ENCODE peak calls at places on chromosomes 11 and 22, in ten cellular contexts. O, H, D, W, L, F, N, K, P and I are unnamed samples.

GRCh38 chr22:32752868-32753520 is 48.5 kb upstream of the TIMP3 start:
- DNase-seq in O (peak; percentile 10), H (no peak), D (no peak), W (no peak), L (no peak), F (no peak), N (peak; percentile 86), K (no peak), P (no peak), I (peak; percentile 74)

GRCh38 chr11:122785156-122785605 is 53.1 kb upstream of the CRTAM start:
- DNase-seq in O (no peak), H (no peak), D (no peak), W (no peak), L (no peak), F (no peak), N (no peak), K (no peak), P (no peak), I (no peak)

GRCh38 chr22:20779813-20780148 is 5.9 kb downstream of the SERPIND1 start:
- DNase-seq in O (no peak), H (no peak), D (no peak), W (no peak), L (no peak), F (no peak), N (peak; percentile 57), K (no peak), P (no peak), I (peak; percentile 55)

GRCh38 chr22:35891442-35891841 is 137.2 kb downstream of the RBFOX2 start:
- DNase-seq in O (no peak), H (no peak), D (no peak), W (no peak), L (no peak), F (no peak), N (no peak), K (no peak), P (no peak), I (no peak)

GRCh38 chr11:45885274-45885920 is at the start of gene MAPK8IP1:
- DNase-seq in O (peak; percentile 47), H (peak; percentile 56), D (peak; percentile 29), W (peak; percentile 27), L (peak; percentile 67), F (peak; percentile 33), N (no peak), K (no peak), P (no peak), I (peak; percentile 35)

GRCh38 chr11:77092382-77092781 is 10.3 kb upstream of the OMP start:
- DNase-seq in O (no peak), H (no peak), D (no peak), W (no peak), L (no peak), F (no peak), N (no peak), K (no peak), P (no peak), I (no peak)

GRCh38 chr11:75389925-75390324 is 9.4 kb upstream of the RPS3 start:
- DNase-seq in O (no peak), H (no peak), D (no peak), W (no peak), L (no peak), F (no peak), N (no peak), K (no peak), P (no peak), I (no peak)

GRCh38 chr11:94060401-94060800 is 39.2 kb downstream of the HEPHL1 start:
- DNase-seq in O (no peak), H (no peak), D (no peak), W (no peak), L (no peak), F (no peak), N (peak; percentile 35), K (no peak), P (no peak), I (no peak)

GRCh38 chr11:67667490-67668190 is 6.8 kb downstream of the ALDH3B2 start:
- DNase-seq in O (no peak), H (no peak), D (no peak), W (no peak), L (no peak), F (no peak), N (no peak), K (no peak), P (no peak), I (no peak)

GRCh38 chr11:95989780-95990179 is 65.9 kb upstream of the MTMR2 start:
- DNase-seq in O (no peak), H (no peak), D (no peak), W (no peak), L (no peak), F (no peak), N (no peak), K (no peak), P (no peak), I (no peak)

GRCh38 chr22:46362221-46362933 is 26.9 kb downstream of the TRMU start:
- DNase-seq in O (no peak), H (peak; percentile 31), D (no peak), W (no peak), L (no peak), F (no peak), N (peak; percentile 6), K (no peak), P (no peak), I (no peak)

GRCh38 chr22:47458348-47458747 is 695.9 kb downstream of the TBC1D22A start:
- DNase-seq in O (no peak), H (no peak), D (no peak), W (no peak), L (no peak), F (no peak), N (no peak), K (no peak), P (no peak), I (no peak)

GRCh38 chr11:114180301-114181055 is 115.7 kb upstream of the NNMT start:
- DNase-seq in O (peak; percentile 55), H (peak; percentile 80), D (no peak), W (no peak), L (no peak), F (no peak), N (no peak), K (no peak), P (no peak), I (peak; percentile 22)

GRCh38 chr11:68092411-68092810 is 28.8 kb downstream of the CHKA start:
- DNase-seq in O (no peak), H (no peak), D (no peak), W (no peak), L (no peak), F (no peak), N (no peak), K (no peak), P (no peak), I (no peak)

GRCh38 chr11:78011301-78011700 is 11.8 kb downstream of the KCTD14 start:
- DNase-seq in O (no peak), H (no peak), D (no peak), W (no peak), L (no peak), F (no peak), N (no peak), K (no peak), P (no peak), I (no peak)

GRCh38 chr11:72223615-72224586 is 666 bp upstream of the INPPL1 start:
- DNase-seq in O (peak; percentile 71), H (peak; percentile 85), D (peak; percentile 39), W (no peak), L (peak; percentile 41), F (peak; percentile 46), N (peak; percentile 56), K (no peak), P (no peak), I (peak; percentile 78)

GRCh38 chr11:38365274-38365673 is 1767.2 kb upstream of the RAG2 start:
- DNase-seq in O (no peak), H (no peak), D (no peak), W (no peak), L (no peak), F (no peak), N (no peak), K (no peak), P (no peak), I (no peak)

GRCh38 chr11:8948901-8949300 is 6.1 kb upstream of the ASCL3 start:
- DNase-seq in O (no peak), H (no peak), D (no peak), W (no peak), L (no peak), F (no peak), N (no peak), K (no peak), P (no peak), I (no peak)

GRCh38 chr22:46300491-46300890 is 3.8 kb downstream of the GTSE1 start:
- DNase-seq in O (no peak), H (no peak), D (no peak), W (no peak), L (no peak), F (no peak), N (no peak), K (no peak), P (no peak), I (no peak)

GRCh38 chr11:35235944-35236666 is 97.1 kb downstream of the CD44 start:
- DNase-seq in O (peak; percentile 84), H (peak; percentile 68), D (peak; percentile 72), W (peak; percentile 36), L (peak; percentile 79), F (peak; percentile 57), N (no peak), K (no peak), P (no peak), I (no peak)

GRCh38 chr11:76604652-76605241 is 65.8 kb downstream of the LRRC32 start:
- DNase-seq in O (no peak), H (peak; percentile 44), D (no peak), W (no peak), L (no peak), F (no peak), N (peak; percentile 76), K (peak; percentile 81), P (peak; percentile 83), I (peak; percentile 38)

GRCh38 chr11:25981998-25982397 is 349.9 kb upstream of the ANO3 start:
- DNase-seq in O (no peak), H (no peak), D (no peak), W (no peak), L (no peak), F (no peak), N (peak; percentile 77), K (peak; percentile 45), P (no peak), I (peak; percentile 78)

GRCh38 chr11:78708388-78708787 is 133.7 kb upstream of the NARS2 start:
- DNase-seq in O (no peak), H (no peak), D (no peak), W (no peak), L (no peak), F (no peak), N (peak; percentile 39), K (no peak), P (no peak), I (no peak)

GRCh38 chr22:31753005-31753633 is 700 bp upstream of the DEPDC5 start:
- DNase-seq in O (peak; percentile 15), H (peak; percentile 18), D (no peak), W (no peak), L (no peak), F (no peak), N (no peak), K (no peak), P (no peak), I (peak; percentile 46)

GRCh38 chr11:2838676-2839075 is 46.9 kb downstream of the CDKN1C start:
- DNase-seq in O (no peak), H (no peak), D (no peak), W (no peak), L (no peak), F (no peak), N (no peak), K (no peak), P (no peak), I (no peak)

GRCh38 chr22:48705917-48706605 is 1121.6 kb downstream of the BRD1 start:
- DNase-seq in O (no peak), H (no peak), D (no peak), W (no peak), L (no peak), F (no peak), N (no peak), K (no peak), P (no peak), I (no peak)

GRCh38 chr11:134101292-134101691 is 32.4 kb downstream of the JAM3 start:
- DNase-seq in O (no peak), H (no peak), D (no peak), W (no peak), L (no peak), F (no peak), N (peak; percentile 67), K (no peak), P (no peak), I (peak; percentile 36)

GRCh38 chr11:1746956-1747752 is 3.2 kb downstream of the IFITM10 start:
- DNase-seq in O (no peak), H (no peak), D (no peak), W (no peak), L (no peak), F (no peak), N (no peak), K (no peak), P (peak; percentile 69), I (no peak)